ENCODE peak calls at places on chromosomes 5 and 9, in seven cellular contexts. One of them, this sample, is unnamed.

GRCh38 chr5:59025734-59026133 is 442.9 kb downstream of the RAB3C start:
- DNase-seq in frontal cortex: no peak
- DNase-seq in activated CD8-positive, alpha-beta T cell treated with anti-CD3 and anti-CD28 coated beads for 36 hours: no peak
- DNase-seq in AG08396: no peak
- DNase-seq in progenitor cell of endocrine pancreas: no peak
- DNase-seq in stimulated activated naive CD4-positive, alpha-beta T cell: no peak
- DNase-seq in T-cell: no peak
- DNase-seq in this sample: no peak

GRCh38 chr5:25489834-25490538 is 845.2 kb upstream of the CDH10 start:
- DNase-seq in activated CD8-positive, alpha-beta T cell treated with anti-CD3 and anti-CD28 coated beads for 36 hours: no peak
- DNase-seq in stimulated activated naive CD4-positive, alpha-beta T cell: no peak
- DNase-seq in frontal cortex: no peak
- DNase-seq in progenitor cell of endocrine pancreas: no peak
- DNase-seq in AG08396: no peak
- DNase-seq in T-cell: no peak
- DNase-seq in this sample: no peak

GRCh38 chr5:174323878-174324281 is 278.4 kb downstream of the NSG2 start:
- DNase-seq in activated CD8-positive, alpha-beta T cell treated with anti-CD3 and anti-CD28 coated beads for 36 hours: peak; percentile 16
- DNase-seq in stimulated activated naive CD4-positive, alpha-beta T cell: no peak
- DNase-seq in frontal cortex: no peak
- DNase-seq in AG08396: peak; percentile 74
- DNase-seq in T-cell: no peak
- DNase-seq in progenitor cell of endocrine pancreas: peak; percentile 35
- DNase-seq in this sample: peak; percentile 74

GRCh38 chr9:124423591-124423990 is 8.3 kb upstream of the PSMB7 start:
- DNase-seq in AG08396: no peak
- DNase-seq in stimulated activated naive CD4-positive, alpha-beta T cell: no peak
- DNase-seq in progenitor cell of endocrine pancreas: no peak
- DNase-seq in frontal cortex: no peak
- DNase-seq in activated CD8-positive, alpha-beta T cell treated with anti-CD3 and anti-CD28 coated beads for 36 hours: no peak
- DNase-seq in T-cell: no peak
- DNase-seq in this sample: peak; percentile 45

GRCh38 chr5:36777105-36777757 is 99.3 kb upstream of the NIPBL start:
- DNase-seq in T-cell: no peak
- DNase-seq in AG08396: peak; percentile 48
- DNase-seq in frontal cortex: peak; percentile 18
- DNase-seq in activated CD8-positive, alpha-beta T cell treated with anti-CD3 and anti-CD28 coated beads for 36 hours: no peak
- DNase-seq in stimulated activated naive CD4-positive, alpha-beta T cell: no peak
- DNase-seq in progenitor cell of endocrine pancreas: no peak
- DNase-seq in this sample: peak; percentile 47

GRCh38 chr5:142544946-142545652 is 140.8 kb downstream of the FGF1 start:
- DNase-seq in AG08396: peak; percentile 15
- DNase-seq in progenitor cell of endocrine pancreas: no peak
- DNase-seq in activated CD8-positive, alpha-beta T cell treated with anti-CD3 and anti-CD28 coated beads for 36 hours: no peak
- DNase-seq in frontal cortex: no peak
- DNase-seq in T-cell: no peak
- DNase-seq in stimulated activated naive CD4-positive, alpha-beta T cell: no peak
- DNase-seq in this sample: no peak

GRCh38 chr9:6782981-6783380 is 25.2 kb downstream of the KDM4C start:
- DNase-seq in T-cell: no peak
- DNase-seq in stimulated activated naive CD4-positive, alpha-beta T cell: no peak
- DNase-seq in AG08396: no peak
- DNase-seq in frontal cortex: no peak
- DNase-seq in activated CD8-positive, alpha-beta T cell treated with anti-CD3 and anti-CD28 coated beads for 36 hours: no peak
- DNase-seq in progenitor cell of endocrine pancreas: no peak
- DNase-seq in this sample: no peak

GRCh38 chr9:6428940-6429889 is 16.2 kb downstream of the UHRF2 start:
- DNase-seq in activated CD8-positive, alpha-beta T cell treated with anti-CD3 and anti-CD28 coated beads for 36 hours: peak; percentile 18
- DNase-seq in frontal cortex: no peak
- DNase-seq in stimulated activated naive CD4-positive, alpha-beta T cell: no peak
- DNase-seq in progenitor cell of endocrine pancreas: no peak
- DNase-seq in T-cell: no peak
- DNase-seq in AG08396: no peak
- DNase-seq in this sample: no peak

GRCh38 chr5:14463629-14464028 is 118.0 kb upstream of the OTULINL start:
- DNase-seq in progenitor cell of endocrine pancreas: no peak
- DNase-seq in activated CD8-positive, alpha-beta T cell treated with anti-CD3 and anti-CD28 coated beads for 36 hours: no peak
- DNase-seq in T-cell: no peak
- DNase-seq in AG08396: peak; percentile 48
- DNase-seq in stimulated activated naive CD4-positive, alpha-beta T cell: no peak
- DNase-seq in frontal cortex: no peak
- DNase-seq in this sample: no peak

GRCh38 chr9:89926691-89927220 is 321.9 kb downstream of the GADD45G start:
- DNase-seq in activated CD8-positive, alpha-beta T cell treated with anti-CD3 and anti-CD28 coated beads for 36 hours: no peak
- DNase-seq in AG08396: no peak
- DNase-seq in T-cell: no peak
- DNase-seq in stimulated activated naive CD4-positive, alpha-beta T cell: no peak
- DNase-seq in progenitor cell of endocrine pancreas: no peak
- DNase-seq in frontal cortex: no peak
- DNase-seq in this sample: peak; percentile 48

GRCh38 chr5:68110894-68111293 is 104.7 kb upstream of the PIK3R1 start:
- DNase-seq in activated CD8-positive, alpha-beta T cell treated with anti-CD3 and anti-CD28 coated beads for 36 hours: no peak
- DNase-seq in stimulated activated naive CD4-positive, alpha-beta T cell: no peak
- DNase-seq in frontal cortex: no peak
- DNase-seq in progenitor cell of endocrine pancreas: no peak
- DNase-seq in AG08396: no peak
- DNase-seq in T-cell: no peak
- DNase-seq in this sample: no peak

GRCh38 chr5:136089804-136090203 is 42.8 kb upstream of the SMAD5 start:
- DNase-seq in AG08396: no peak
- DNase-seq in activated CD8-positive, alpha-beta T cell treated with anti-CD3 and anti-CD28 coated beads for 36 hours: no peak
- DNase-seq in progenitor cell of endocrine pancreas: no peak
- DNase-seq in frontal cortex: no peak
- DNase-seq in stimulated activated naive CD4-positive, alpha-beta T cell: no peak
- DNase-seq in T-cell: no peak
- DNase-seq in this sample: peak; percentile 35

GRCh38 chr5:169298193-169298592 is 2.7 kb downstream of the SLIT3 start:
- DNase-seq in stimulated activated naive CD4-positive, alpha-beta T cell: no peak
- DNase-seq in T-cell: no peak
- DNase-seq in frontal cortex: no peak
- DNase-seq in activated CD8-positive, alpha-beta T cell treated with anti-CD3 and anti-CD28 coated beads for 36 hours: no peak
- DNase-seq in AG08396: no peak
- DNase-seq in progenitor cell of endocrine pancreas: no peak
- DNase-seq in this sample: no peak

GRCh38 chr9:93296889-93297480 is 113.0 kb downstream of the WNK2 start:
- DNase-seq in activated CD8-positive, alpha-beta T cell treated with anti-CD3 and anti-CD28 coated beads for 36 hours: no peak
- DNase-seq in progenitor cell of endocrine pancreas: no peak
- DNase-seq in frontal cortex: no peak
- DNase-seq in T-cell: no peak
- DNase-seq in AG08396: peak; percentile 6
- DNase-seq in stimulated activated naive CD4-positive, alpha-beta T cell: no peak
- DNase-seq in this sample: no peak

GRCh38 chr9:114743446-114743845 is 61.5 kb upstream of the TEX48 start:
- DNase-seq in AG08396: no peak
- DNase-seq in frontal cortex: no peak
- DNase-seq in stimulated activated naive CD4-positive, alpha-beta T cell: no peak
- DNase-seq in activated CD8-positive, alpha-beta T cell treated with anti-CD3 and anti-CD28 coated beads for 36 hours: no peak
- DNase-seq in progenitor cell of endocrine pancreas: no peak
- DNase-seq in T-cell: no peak
- DNase-seq in this sample: no peak

GRCh38 chr9:2722715-2723114 is 5.4 kb downstream of the KCNV2 start:
- DNase-seq in stimulated activated naive CD4-positive, alpha-beta T cell: no peak
- DNase-seq in progenitor cell of endocrine pancreas: no peak
- DNase-seq in T-cell: no peak
- DNase-seq in activated CD8-positive, alpha-beta T cell treated with anti-CD3 and anti-CD28 coated beads for 36 hours: peak; percentile 6
- DNase-seq in frontal cortex: no peak
- DNase-seq in AG08396: peak; percentile 62
- DNase-seq in this sample: no peak

GRCh38 chr9:135516132-135516860 is 4.9 kb upstream of the LCN1 start:
- DNase-seq in stimulated activated naive CD4-positive, alpha-beta T cell: no peak
- DNase-seq in activated CD8-positive, alpha-beta T cell treated with anti-CD3 and anti-CD28 coated beads for 36 hours: peak; percentile 35
- DNase-seq in AG08396: no peak
- DNase-seq in T-cell: no peak
- DNase-seq in frontal cortex: no peak
- DNase-seq in progenitor cell of endocrine pancreas: no peak
- DNase-seq in this sample: no peak

GRCh38 chr5:107282061-107282460 is 388.7 kb downstream of the EFNA5 start:
- DNase-seq in AG08396: no peak
- DNase-seq in frontal cortex: no peak
- DNase-seq in T-cell: no peak
- DNase-seq in progenitor cell of endocrine pancreas: no peak
- DNase-seq in stimulated activated naive CD4-positive, alpha-beta T cell: no peak
- DNase-seq in activated CD8-positive, alpha-beta T cell treated with anti-CD3 and anti-CD28 coated beads for 36 hours: no peak
- DNase-seq in this sample: no peak

GRCh38 chr5:102341918-102342317 is 45.8 kb upstream of the SLCO4C1 start:
- DNase-seq in T-cell: no peak
- DNase-seq in activated CD8-positive, alpha-beta T cell treated with anti-CD3 and anti-CD28 coated beads for 36 hours: no peak
- DNase-seq in frontal cortex: no peak
- DNase-seq in AG08396: no peak
- DNase-seq in stimulated activated naive CD4-positive, alpha-beta T cell: no peak
- DNase-seq in progenitor cell of endocrine pancreas: no peak
- DNase-seq in this sample: no peak

GRCh38 chr5:108650997-108651396 is 96.7 kb upstream of the FER start:
- DNase-seq in activated CD8-positive, alpha-beta T cell treated with anti-CD3 and anti-CD28 coated beads for 36 hours: no peak
- DNase-seq in frontal cortex: no peak
- DNase-seq in AG08396: peak; percentile 6
- DNase-seq in T-cell: no peak
- DNase-seq in stimulated activated naive CD4-positive, alpha-beta T cell: no peak
- DNase-seq in progenitor cell of endocrine pancreas: no peak
- DNase-seq in this sample: no peak

GRCh38 chr9:2229109-2229733 is 214.1 kb downstream of the SMARCA2 start:
- DNase-seq in AG08396: no peak
- DNase-seq in progenitor cell of endocrine pancreas: no peak
- DNase-seq in frontal cortex: no peak
- DNase-seq in T-cell: no peak
- DNase-seq in stimulated activated naive CD4-positive, alpha-beta T cell: no peak
- DNase-seq in activated CD8-positive, alpha-beta T cell treated with anti-CD3 and anti-CD28 coated beads for 36 hours: no peak
- DNase-seq in this sample: no peak

GRCh38 chr5:39668980-39669379 is 244.2 kb upstream of the DAB2 start:
- DNase-seq in activated CD8-positive, alpha-beta T cell treated with anti-CD3 and anti-CD28 coated beads for 36 hours: no peak
- DNase-seq in T-cell: no peak
- DNase-seq in progenitor cell of endocrine pancreas: no peak
- DNase-seq in stimulated activated naive CD4-positive, alpha-beta T cell: no peak
- DNase-seq in AG08396: no peak
- DNase-seq in frontal cortex: no peak
- DNase-seq in this sample: no peak

GRCh38 chr9:68927165-68927564 is 86.7 kb downstream of the PRKACG start:
- DNase-seq in activated CD8-positive, alpha-beta T cell treated with anti-CD3 and anti-CD28 coated beads for 36 hours: no peak
- DNase-seq in frontal cortex: no peak
- DNase-seq in AG08396: no peak
- DNase-seq in progenitor cell of endocrine pancreas: no peak
- DNase-seq in stimulated activated naive CD4-positive, alpha-beta T cell: no peak
- DNase-seq in T-cell: no peak
- DNase-seq in this sample: no peak

GRCh38 chr5:142795246-142795645 is 25.1 kb downstream of the ARHGAP26 start:
- DNase-seq in AG08396: no peak
- DNase-seq in frontal cortex: no peak
- DNase-seq in progenitor cell of endocrine pancreas: no peak
- DNase-seq in activated CD8-positive, alpha-beta T cell treated with anti-CD3 and anti-CD28 coated beads for 36 hours: no peak
- DNase-seq in T-cell: no peak
- DNase-seq in stimulated activated naive CD4-positive, alpha-beta T cell: no peak
- DNase-seq in this sample: no peak